ENCODE peak calls at places on chromosomes 6 and 20, in nine cellular contexts. One of them, this sample, is unnamed.

GRCh38 chr6:14454467-14454763 is 336.8 kb downstream of the CD83 start:
- DNase-seq in activated CD8-positive, alpha-beta memory T cell treated with anti-CD3 and anti-CD28 coated beads, Interleukin-2, amount 50 U/mL, for 48 hours: peak; percentile 66
- DNase-seq in omental fat pad: no peak
- DNase-seq in BE2C: no peak
- DNase-seq in adipocyte: no peak
- DNase-seq in GM12865: no peak
- DNase-seq in iPS DF 19.7: no peak
- DNase-seq in stimulated activated CD4-positive, alpha-beta T cell treated with anti-CD3 and anti-CD28 coated beads, Interleukin-4, amount 100 ng/mL, for 4 hours: no peak
- DNase-seq in body of pancreas: no peak
- DNase-seq in this sample: no peak

GRCh38 chr6:140708386-140708785 is 1333.9 kb upstream of the CITED2 start:
- DNase-seq in activated CD8-positive, alpha-beta memory T cell treated with anti-CD3 and anti-CD28 coated beads, Interleukin-2, amount 50 U/mL, for 48 hours: no peak
- DNase-seq in body of pancreas: no peak
- DNase-seq in adipocyte: peak; percentile 8
- DNase-seq in stimulated activated CD4-positive, alpha-beta T cell treated with anti-CD3 and anti-CD28 coated beads, Interleukin-4, amount 100 ng/mL, for 4 hours: no peak
- DNase-seq in iPS DF 19.7: no peak
- DNase-seq in BE2C: no peak
- DNase-seq in omental fat pad: no peak
- DNase-seq in GM12865: no peak
- DNase-seq in this sample: no peak

GRCh38 chr6:137487181-137487910 is 6.8 kb downstream of the OLIG3 start:
- DNase-seq in BE2C: no peak
- DNase-seq in adipocyte: no peak
- DNase-seq in iPS DF 19.7: no peak
- DNase-seq in body of pancreas: no peak
- DNase-seq in omental fat pad: no peak
- DNase-seq in GM12865: no peak
- DNase-seq in stimulated activated CD4-positive, alpha-beta T cell treated with anti-CD3 and anti-CD28 coated beads, Interleukin-4, amount 100 ng/mL, for 4 hours: no peak
- DNase-seq in activated CD8-positive, alpha-beta memory T cell treated with anti-CD3 and anti-CD28 coated beads, Interleukin-2, amount 50 U/mL, for 48 hours: no peak
- DNase-seq in this sample: no peak

GRCh38 chr20:51487525-51488279 is 54.8 kb downstream of the NFATC2 start:
- DNase-seq in omental fat pad: no peak
- DNase-seq in BE2C: no peak
- DNase-seq in iPS DF 19.7: no peak
- DNase-seq in stimulated activated CD4-positive, alpha-beta T cell treated with anti-CD3 and anti-CD28 coated beads, Interleukin-4, amount 100 ng/mL, for 4 hours: no peak
- DNase-seq in body of pancreas: no peak
- DNase-seq in activated CD8-positive, alpha-beta memory T cell treated with anti-CD3 and anti-CD28 coated beads, Interleukin-2, amount 50 U/mL, for 48 hours: no peak
- DNase-seq in GM12865: no peak
- DNase-seq in adipocyte: peak; percentile 65
- DNase-seq in this sample: no peak

GRCh38 chr20:51059862-51060261 is 37.0 kb upstream of the KCNG1 start:
- DNase-seq in iPS DF 19.7: no peak
- DNase-seq in adipocyte: no peak
- DNase-seq in body of pancreas: no peak
- DNase-seq in BE2C: no peak
- DNase-seq in stimulated activated CD4-positive, alpha-beta T cell treated with anti-CD3 and anti-CD28 coated beads, Interleukin-4, amount 100 ng/mL, for 4 hours: no peak
- DNase-seq in activated CD8-positive, alpha-beta memory T cell treated with anti-CD3 and anti-CD28 coated beads, Interleukin-2, amount 50 U/mL, for 48 hours: no peak
- DNase-seq in omental fat pad: no peak
- DNase-seq in GM12865: no peak
- DNase-seq in this sample: no peak

GRCh38 chr20:39381598-39381997 is 419.5 kb downstream of the DHX35 start:
- DNase-seq in omental fat pad: no peak
- DNase-seq in BE2C: no peak
- DNase-seq in GM12865: no peak
- DNase-seq in adipocyte: no peak
- DNase-seq in stimulated activated CD4-positive, alpha-beta T cell treated with anti-CD3 and anti-CD28 coated beads, Interleukin-4, amount 100 ng/mL, for 4 hours: no peak
- DNase-seq in activated CD8-positive, alpha-beta memory T cell treated with anti-CD3 and anti-CD28 coated beads, Interleukin-2, amount 50 U/mL, for 48 hours: no peak
- DNase-seq in body of pancreas: no peak
- DNase-seq in iPS DF 19.7: no peak
- DNase-seq in this sample: no peak

GRCh38 chr6:82298012-82298411 is 50.5 kb upstream of the IBTK start:
- DNase-seq in GM12865: no peak
- DNase-seq in stimulated activated CD4-positive, alpha-beta T cell treated with anti-CD3 and anti-CD28 coated beads, Interleukin-4, amount 100 ng/mL, for 4 hours: no peak
- DNase-seq in activated CD8-positive, alpha-beta memory T cell treated with anti-CD3 and anti-CD28 coated beads, Interleukin-2, amount 50 U/mL, for 48 hours: no peak
- DNase-seq in adipocyte: peak; percentile 19
- DNase-seq in omental fat pad: no peak
- DNase-seq in BE2C: no peak
- DNase-seq in iPS DF 19.7: no peak
- DNase-seq in body of pancreas: no peak
- DNase-seq in this sample: no peak

GRCh38 chr20:62186887-62187866 is 4.3 kb downstream of the MTG2 start:
- DNase-seq in BE2C: no peak
- DNase-seq in activated CD8-positive, alpha-beta memory T cell treated with anti-CD3 and anti-CD28 coated beads, Interleukin-2, amount 50 U/mL, for 48 hours: no peak
- DNase-seq in adipocyte: peak; percentile 4
- DNase-seq in body of pancreas: no peak
- DNase-seq in stimulated activated CD4-positive, alpha-beta T cell treated with anti-CD3 and anti-CD28 coated beads, Interleukin-4, amount 100 ng/mL, for 4 hours: no peak
- DNase-seq in GM12865: no peak
- DNase-seq in omental fat pad: no peak
- DNase-seq in iPS DF 19.7: no peak
- DNase-seq in this sample: no peak

GRCh38 chr6:15521516-15521915 is 141.3 kb downstream of the DTNBP1 start:
- DNase-seq in iPS DF 19.7: no peak
- DNase-seq in body of pancreas: no peak
- DNase-seq in omental fat pad: no peak
- DNase-seq in GM12865: no peak
- DNase-seq in stimulated activated CD4-positive, alpha-beta T cell treated with anti-CD3 and anti-CD28 coated beads, Interleukin-4, amount 100 ng/mL, for 4 hours: no peak
- DNase-seq in BE2C: no peak
- DNase-seq in adipocyte: no peak
- DNase-seq in activated CD8-positive, alpha-beta memory T cell treated with anti-CD3 and anti-CD28 coated beads, Interleukin-2, amount 50 U/mL, for 48 hours: peak; percentile 6
- DNase-seq in this sample: no peak

GRCh38 chr6:149499066-149499465 is 14.3 kb upstream of the ZC3H12D start:
- DNase-seq in iPS DF 19.7: no peak
- DNase-seq in stimulated activated CD4-positive, alpha-beta T cell treated with anti-CD3 and anti-CD28 coated beads, Interleukin-4, amount 100 ng/mL, for 4 hours: no peak
- DNase-seq in omental fat pad: no peak
- DNase-seq in body of pancreas: no peak
- DNase-seq in activated CD8-positive, alpha-beta memory T cell treated with anti-CD3 and anti-CD28 coated beads, Interleukin-2, amount 50 U/mL, for 48 hours: no peak
- DNase-seq in GM12865: no peak
- DNase-seq in BE2C: no peak
- DNase-seq in adipocyte: peak; percentile 82
- DNase-seq in this sample: no peak

GRCh38 chr6:20827798-20828197 is 293.5 kb downstream of the CDKAL1 start:
- DNase-seq in activated CD8-positive, alpha-beta memory T cell treated with anti-CD3 and anti-CD28 coated beads, Interleukin-2, amount 50 U/mL, for 48 hours: no peak
- DNase-seq in stimulated activated CD4-positive, alpha-beta T cell treated with anti-CD3 and anti-CD28 coated beads, Interleukin-4, amount 100 ng/mL, for 4 hours: no peak
- DNase-seq in body of pancreas: no peak
- DNase-seq in BE2C: no peak
- DNase-seq in adipocyte: peak; percentile 90
- DNase-seq in iPS DF 19.7: no peak
- DNase-seq in omental fat pad: no peak
- DNase-seq in GM12865: no peak
- DNase-seq in this sample: no peak

GRCh38 chr6:14734416-14735340 is 511.2 kb upstream of the JARID2 start:
- DNase-seq in omental fat pad: no peak
- DNase-seq in BE2C: no peak
- DNase-seq in stimulated activated CD4-positive, alpha-beta T cell treated with anti-CD3 and anti-CD28 coated beads, Interleukin-4, amount 100 ng/mL, for 4 hours: no peak
- DNase-seq in adipocyte: peak; percentile 39
- DNase-seq in body of pancreas: no peak
- DNase-seq in iPS DF 19.7: no peak
- DNase-seq in activated CD8-positive, alpha-beta memory T cell treated with anti-CD3 and anti-CD28 coated beads, Interleukin-2, amount 50 U/mL, for 48 hours: peak; percentile 62
- DNase-seq in GM12865: peak; percentile 86
- DNase-seq in this sample: no peak